ENCODE peak calls at places on chromosomes 16 and 17, in six cellular contexts. Z is NCI-H1092 treated with DMSO at 0.1 percent for 48 hours; Q is activated naive CD4-positive, alpha-beta T cell treated with anti-CD3 and anti-CD28 coated beads for 36 hours; M is HCT116; U is retina; Y is iPS DF 6.9. L is an unnamed sample.

GRCh38 chr16:81939164-81940067 is 71.9 kb downstream of the SDR42E1 start:
- DNase-seq in Y (no peak), U (no peak), Z (no peak), M (no peak), Q (no peak), L (no peak)

GRCh38 chr17:15134363-15134762 is 130.8 kb downstream of the PMP22 start:
- DNase-seq in Y (no peak), Z (no peak), U (no peak), M (no peak), Q (no peak), L (no peak)

GRCh38 chr17:74444406-74444805 is 12.5 kb downstream of the GPRC5C start:
- DNase-seq in Y (no peak), Z (no peak), U (peak; percentile 38), Q (no peak), M (no peak), L (no peak)

GRCh38 chr17:81641825-81642489 is 5.0 kb downstream of the TSPAN10 start:
- DNase-seq in U (no peak), Q (no peak), Y (no peak), M (no peak), Z (no peak), L (no peak)

GRCh38 chr16:5065368-5065767 is 388 bp downstream of the C16orf89 start:
- DNase-seq in U (no peak), Y (no peak), Q (no peak), M (no peak), Z (no peak), L (no peak)

GRCh38 chr16:763903-764750 is 3.6 kb downstream of the MSLN start:
- DNase-seq in Q (no peak), M (no peak), Y (no peak), U (no peak), Z (no peak), L (no peak)

GRCh38 chr17:588519-588918 is 126.1 kb downstream of the VPS53 start:
- DNase-seq in U (no peak), Q (no peak), Y (no peak), Z (no peak), M (no peak), L (no peak)

GRCh38 chr17:32523827-32524552 is 37.2 kb downstream of the CDK5R1 start:
- DNase-seq in Z (no peak), Y (no peak), M (no peak), U (no peak), Q (peak; percentile 68), L (no peak)

GRCh38 chr17:49843774-49844350 is 4.0 kb downstream of the TAC4 start:
- DNase-seq in Z (no peak), M (no peak), U (no peak), Y (no peak), Q (no peak), L (no peak)

GRCh38 chr17:8488931-8489330 is 53.2 kb downstream of the NDEL1 start:
- DNase-seq in M (no peak), Q (no peak), Y (no peak), U (no peak), Z (no peak), L (no peak)